ENCODE peak calls at places on chromosomes 7 and 10, in four cellular contexts. P is neural progenitor cell, B is lower leg skin, S is cardiac fibroblast. F is an unnamed sample.

GRCh38 chr7:95199779-95200558 is 124.4 kb downstream of the PON1 start:
- DNase-seq in B (no peak), S (peak), P (peak), F (no peak)

GRCh38 chr10:15740261-15740660 is 20.5 kb upstream of the ITGA8 start:
- DNase-seq in P (no peak), B (no peak), S (no peak), F (no peak)

GRCh38 chr10:127913368-127913759 is 6.5 kb downstream of the PTPRE start:
- DNase-seq in B (no peak), S (no peak), P (no peak), F (no peak)

GRCh38 chr10:103660364-103661197 is 167.1 kb downstream of the NEURL1 start:
- DNase-seq in B (no peak), P (no peak), S (peak), F (no peak)

GRCh38 chr10:52951819-52952218 is 179.2 kb upstream of the MBL2 start:
- DNase-seq in B (no peak), P (peak), S (peak), F (no peak)

GRCh38 chr10:71522438-71523144 is 125.9 kb downstream of the CDH23 start:
- DNase-seq in P (peak), B (no peak), S (no peak), F (no peak)

GRCh38 chr10:49747303-49747646 is 14.8 kb downstream of the OGDHL start:
- DNase-seq in B (no peak), P (no peak), S (no peak), F (no peak)

GRCh38 chr10:71396084-71396713 is 521 bp upstream of the CDH23 start:
- DNase-seq in B (no peak), S (peak), P (peak), F (no peak)

GRCh38 chr7:155815332-155816191 is 3.3 kb upstream of the SHH start:
- DNase-seq in S (peak), B (no peak), P (peak), F (no peak)

GRCh38 chr10:71478173-71478572 is 81.5 kb downstream of the CDH23 start:
- DNase-seq in P (no peak), S (no peak), B (no peak), F (no peak)

GRCh38 chr10:50567384-50567783 is 56.4 kb downstream of the SGMS1 start:
- DNase-seq in S (no peak), P (no peak), B (no peak), F (no peak)

GRCh38 chr7:121113288-121113687 is 124.8 kb downstream of the CPED1 start:
- DNase-seq in B (no peak), S (peak), P (no peak), F (no peak)

GRCh38 chr7:29109356-29109755 is 37.0 kb downstream of the CPVL start:
- DNase-seq in P (no peak), B (no peak), S (no peak), F (no peak)

GRCh38 chr10:77264107-77264506 is 373.5 kb downstream of the KCNMA1 start:
- DNase-seq in S (no peak), P (no peak), B (no peak), F (no peak)

GRCh38 chr10:121312582-121312981 is 285.7 kb downstream of the FGFR2 start:
- DNase-seq in P (no peak), B (no peak), S (no peak), F (no peak)

GRCh38 chr7:101589976-101590662 is 39.0 kb downstream of the MYL10 start:
- DNase-seq in P (no peak), B (no peak), S (no peak), F (no peak)

GRCh38 chr10:4131407-4132215 is 346.6 kb upstream of the KLF6 start:
- DNase-seq in S (peak), P (no peak), B (no peak), F (peak)

GRCh38 chr7:130921391-130922180 is 187.6 kb upstream of the KLF14 start:
- DNase-seq in B (no peak), S (peak), P (peak), F (peak)

GRCh38 chr10:78688221-78688944 is 380.4 kb upstream of the ZMIZ1 start:
- DNase-seq in P (no peak), B (no peak), S (no peak), F (no peak)

GRCh38 chr10:133198621-133199487 is 31.2 kb upstream of the UTF1 start:
- DNase-seq in B (no peak), P (no peak), S (no peak), F (no peak)

GRCh38 chr7:32143271-32143670 is 73.1 kb upstream of the PDE1C start:
- DNase-seq in B (no peak), P (no peak), S (no peak), F (peak)
- H3K4me3 ChIP-seq in B (no peak), P (no peak), S (no peak), F (no peak)

GRCh38 chr7:129055861-129056464 is 1.1 kb upstream of the TNPO3 start:
- DNase-seq in P (no peak), B (no peak), S (no peak), F (no peak)
- H3K4me3 ChIP-seq in P (peak), B (no peak), S (no peak), F (no peak)

GRCh38 chr7:1290262-1291039 is 57.8 kb downstream of the UNCX start:
- DNase-seq in P (peak), S (peak), B (no peak), F (no peak)

GRCh38 chr7:1288390-1288995 is 55.8 kb downstream of the UNCX start:
- DNase-seq in P (no peak), B (no peak), S (no peak), F (no peak)

GRCh38 chr7:1291040-1291689 is 58.5 kb downstream of the UNCX start:
- DNase-seq in S (no peak), B (no peak), P (no peak), F (no peak)

GRCh38 chr7:1288996-1289551 is 56.4 kb downstream of the UNCX start:
- DNase-seq in P (no peak), B (no peak), S (no peak), F (no peak)

GRCh38 chr7:1289681-1290261 is 57.1 kb downstream of the UNCX start:
- DNase-seq in B (no peak), S (no peak), P (peak), F (no peak)
- H3K4me3 ChIP-seq in B (no peak), S (peak), P (peak), F (peak)

DNA sequence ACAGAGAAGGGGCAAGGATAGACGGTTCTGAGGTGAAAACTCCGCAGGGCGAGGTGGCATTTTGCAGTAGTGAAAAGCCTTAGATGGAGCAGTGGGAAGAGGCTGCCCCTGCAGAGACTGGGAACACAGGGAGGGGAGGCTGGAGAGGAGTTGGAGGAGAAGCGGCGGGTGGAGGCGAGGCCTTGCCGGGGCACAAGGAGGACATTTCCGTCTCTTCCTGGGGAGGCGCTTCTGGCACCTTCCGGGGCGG is 42.6 kb downstream of the LDB3 start:
- DNase-seq in B (no peak), S (no peak), P (no peak), F (no peak)
- H3K4me3 ChIP-seq in B (no peak), S (no peak), P (peak), F (peak)

DNA sequence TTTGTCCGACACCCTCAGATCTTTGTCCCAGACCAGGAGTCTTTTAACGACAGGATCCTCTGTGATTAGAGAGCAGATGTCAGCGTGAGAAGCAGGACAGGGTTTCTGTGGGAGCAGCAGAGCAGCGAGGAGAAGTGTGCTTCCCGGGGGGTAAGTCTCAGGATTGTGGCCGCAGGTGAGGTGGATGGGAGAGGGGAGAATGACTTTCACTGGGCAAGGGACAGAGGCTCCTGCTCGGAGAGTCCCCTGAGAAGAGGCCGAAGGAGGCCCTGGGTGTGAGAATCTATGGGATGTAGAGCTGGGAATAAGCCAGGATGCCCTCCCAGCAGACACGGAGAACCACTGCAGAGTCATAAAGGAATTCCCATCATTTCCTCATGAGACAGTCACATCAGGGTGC is 10.4 kb upstream of the RBAK start:
- DNase-seq in P (no peak), S (no peak), B (no peak), F (no peak)
- H3K4me3 ChIP-seq in P (no peak), S (no peak), B (no peak), F (no peak)